ENCODE peak calls at places on chromosome 22, in six cellular contexts. One of them, this sample, is unnamed.

GRCh38 chr22:22702159-22702873 is 57.9 kb downstream of the GGTLC2 start:
- DNase-seq in AG04450: no peak
- DNase-seq in upper lobe of left lung: no peak
- DNase-seq in body of pancreas: no peak
- DNase-seq in fibroblast of lung: no peak
- DNase-seq in hepatocyte: peak
- DNase-seq in this sample: no peak

GRCh38 chr22:38706101-38706884 is 549 bp downstream of the GTPBP1 start:
- DNase-seq in AG04450: no peak
- DNase-seq in fibroblast of lung: peak
- DNase-seq in hepatocyte: peak
- DNase-seq in upper lobe of left lung: peak
- DNase-seq in body of pancreas: peak
- DNase-seq in this sample: peak

GRCh38 chr22:37546436-37547248 is 13.6 kb upstream of the CDC42EP1 start:
- DNase-seq in AG04450: no peak
- DNase-seq in fibroblast of lung: peak
- DNase-seq in hepatocyte: no peak
- DNase-seq in upper lobe of left lung: peak
- DNase-seq in body of pancreas: peak
- DNase-seq in this sample: peak

GRCh38 chr22:50641696-50642607 is 14.0 kb upstream of the ARSA start:
- DNase-seq in body of pancreas: no peak
- DNase-seq in fibroblast of lung: peak
- DNase-seq in upper lobe of left lung: peak
- DNase-seq in AG04450: no peak
- DNase-seq in hepatocyte: peak
- DNase-seq in this sample: peak

GRCh38 chr22:46588279-46589140 is 31.7 kb upstream of the GRAMD4 start:
- DNase-seq in AG04450: no peak
- DNase-seq in body of pancreas: no peak
- DNase-seq in upper lobe of left lung: peak
- DNase-seq in hepatocyte: peak
- DNase-seq in fibroblast of lung: no peak
- DNase-seq in this sample: peak

GRCh38 chr22:24134090-24134846 is 47.0 kb upstream of the SUSD2 start:
- DNase-seq in hepatocyte: no peak
- DNase-seq in AG04450: no peak
- DNase-seq in body of pancreas: no peak
- DNase-seq in upper lobe of left lung: peak
- DNase-seq in fibroblast of lung: peak
- DNase-seq in this sample: peak

GRCh38 chr22:43207386-43207785 is 20.5 kb upstream of the TTLL12 start:
- DNase-seq in fibroblast of lung: no peak
- DNase-seq in hepatocyte: no peak
- DNase-seq in body of pancreas: no peak
- DNase-seq in AG04450: no peak
- DNase-seq in upper lobe of left lung: no peak
- DNase-seq in this sample: no peak

GRCh38 chr22:48405741-48406140 is 1421.9 kb downstream of the BRD1 start:
- DNase-seq in fibroblast of lung: no peak
- DNase-seq in AG04450: no peak
- DNase-seq in upper lobe of left lung: no peak
- DNase-seq in hepatocyte: no peak
- DNase-seq in body of pancreas: peak
- DNase-seq in this sample: peak

GRCh38 chr22:23984430-23984829 is 4.5 kb downstream of the GSTT2 start:
- DNase-seq in hepatocyte: no peak
- DNase-seq in body of pancreas: no peak
- DNase-seq in fibroblast of lung: peak
- DNase-seq in upper lobe of left lung: no peak
- DNase-seq in AG04450: no peak
- DNase-seq in this sample: peak

GRCh38 chr22:42841444-42841843 is 15.6 kb downstream of the ARFGAP3 start:
- DNase-seq in AG04450: no peak
- DNase-seq in fibroblast of lung: no peak
- DNase-seq in upper lobe of left lung: no peak
- DNase-seq in body of pancreas: no peak
- DNase-seq in hepatocyte: no peak
- DNase-seq in this sample: no peak

GRCh38 chr22:36606114-36606513 is 77.1 kb upstream of the EIF3D start:
- DNase-seq in upper lobe of left lung: peak
- DNase-seq in body of pancreas: peak
- DNase-seq in AG04450: no peak
- DNase-seq in fibroblast of lung: no peak
- DNase-seq in hepatocyte: no peak
- DNase-seq in this sample: no peak

GRCh38 chr22:30830907-30831306 is 136.2 kb downstream of the OSBP2 start:
- DNase-seq in fibroblast of lung: peak
- DNase-seq in upper lobe of left lung: no peak
- DNase-seq in AG04450: peak
- DNase-seq in body of pancreas: peak
- DNase-seq in hepatocyte: no peak
- DNase-seq in this sample: no peak

GRCh38 chr22:21861290-21861848 is 6.1 kb downstream of the MAPK1 start:
- DNase-seq in hepatocyte: no peak
- DNase-seq in upper lobe of left lung: no peak
- DNase-seq in AG04450: no peak
- DNase-seq in fibroblast of lung: no peak
- DNase-seq in body of pancreas: no peak
- DNase-seq in this sample: no peak

GRCh38 chr22:29306830-29307657 is 594 bp downstream of the GAS2L1 start:
- DNase-seq in body of pancreas: peak
- DNase-seq in hepatocyte: peak
- DNase-seq in upper lobe of left lung: peak
- DNase-seq in AG04450: no peak
- DNase-seq in fibroblast of lung: peak
- DNase-seq in this sample: peak

GRCh38 chr22:23180893-23181762 is 819 bp downstream of the BCR start:
- DNase-seq in AG04450: no peak
- DNase-seq in hepatocyte: no peak
- DNase-seq in body of pancreas: peak
- DNase-seq in fibroblast of lung: no peak
- DNase-seq in upper lobe of left lung: peak
- DNase-seq in this sample: no peak

GRCh38 chr22:23204125-23204488 is 23.8 kb downstream of the BCR start:
- DNase-seq in body of pancreas: no peak
- DNase-seq in fibroblast of lung: no peak
- DNase-seq in upper lobe of left lung: no peak
- DNase-seq in AG04450: no peak
- DNase-seq in hepatocyte: no peak
- DNase-seq in this sample: no peak

GRCh38 chr22:42868751-42869251 is 11.7 kb upstream of the ARFGAP3 start:
- DNase-seq in hepatocyte: no peak
- DNase-seq in upper lobe of left lung: peak
- DNase-seq in fibroblast of lung: no peak
- DNase-seq in AG04450: no peak
- DNase-seq in body of pancreas: peak
- DNase-seq in this sample: peak

GRCh38 chr22:40479126-40479800 is 108.9 kb downstream of the SGSM3 start:
- DNase-seq in upper lobe of left lung: no peak
- DNase-seq in hepatocyte: no peak
- DNase-seq in AG04450: no peak
- DNase-seq in fibroblast of lung: no peak
- DNase-seq in body of pancreas: no peak
- DNase-seq in this sample: no peak

GRCh38 chr22:29811377-29811776 is 26.7 kb downstream of the ASCC2 start:
- DNase-seq in hepatocyte: no peak
- DNase-seq in body of pancreas: no peak
- DNase-seq in AG04450: no peak
- DNase-seq in fibroblast of lung: no peak
- DNase-seq in upper lobe of left lung: peak
- DNase-seq in this sample: no peak

GRCh38 chr22:38864361-38865191 is 7.4 kb downstream of the CBX6 start:
- DNase-seq in body of pancreas: peak
- DNase-seq in upper lobe of left lung: peak
- DNase-seq in AG04450: no peak
- DNase-seq in hepatocyte: peak
- DNase-seq in fibroblast of lung: no peak
- DNase-seq in this sample: no peak

DNA sequence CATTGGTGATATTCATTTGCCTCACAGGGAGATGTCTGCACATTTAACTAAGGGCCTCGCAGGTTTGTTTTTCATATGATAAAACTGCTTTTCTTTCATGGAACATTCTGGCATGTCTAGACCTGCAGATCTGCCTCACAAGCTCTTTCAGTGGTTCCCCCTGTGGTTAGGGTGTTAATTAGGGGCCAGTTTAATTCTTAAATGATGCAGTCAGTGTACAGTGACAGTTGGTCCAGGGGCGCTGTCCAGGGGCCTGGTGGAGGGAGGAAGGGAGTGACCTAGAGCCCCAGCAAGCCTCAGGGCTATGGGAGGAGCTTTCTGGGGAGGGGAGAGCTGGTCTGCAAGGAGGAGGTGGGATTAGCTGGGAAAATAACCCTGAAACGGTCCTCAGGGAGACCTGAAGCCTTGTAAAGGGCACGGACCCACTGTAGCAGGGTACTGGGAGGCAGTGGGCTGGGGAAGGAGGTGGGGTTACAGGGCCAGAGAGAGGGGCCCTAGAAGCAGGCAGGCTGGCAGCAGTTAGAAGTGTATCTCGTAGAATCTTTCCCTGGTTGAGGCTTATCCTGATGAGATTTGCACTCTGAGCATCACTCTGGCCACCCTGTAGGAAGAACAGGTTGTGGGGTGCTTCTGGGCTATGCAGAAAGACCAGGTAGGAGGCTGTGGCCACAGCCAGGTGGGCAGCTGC is 29.4 kb downstream of the FBLN1 start:
- DNase-seq in fibroblast of lung: no peak
- DNase-seq in upper lobe of left lung: no peak
- DNase-seq in body of pancreas: no peak
- DNase-seq in hepatocyte: no peak
- DNase-seq in AG04450: no peak
- DNase-seq in this sample: no peak
- H3K27ac ChIP-seq in fibroblast of lung: no peak
- H3K27ac ChIP-seq in upper lobe of left lung: peak
- H3K27ac ChIP-seq in body of pancreas: no peak
- H3K27ac ChIP-seq in hepatocyte: peak
- H3K27ac ChIP-seq in AG04450: peak
- H3K27ac ChIP-seq in this sample: no peak

GRCh38 chr22:49589811-49590210 is 237.9 kb downstream of the BRD1 start:
- DNase-seq in upper lobe of left lung: no peak
- DNase-seq in hepatocyte: no peak
- DNase-seq in body of pancreas: no peak
- DNase-seq in AG04450: no peak
- DNase-seq in fibroblast of lung: no peak
- DNase-seq in this sample: no peak

GRCh38 chr22:49592780-49593501 is 234.7 kb downstream of the BRD1 start:
- DNase-seq in body of pancreas: no peak
- DNase-seq in upper lobe of left lung: peak
- DNase-seq in AG04450: no peak
- DNase-seq in fibroblast of lung: no peak
- DNase-seq in hepatocyte: no peak
- DNase-seq in this sample: no peak

GRCh38 chr22:49590381-49590780 is 237.3 kb downstream of the BRD1 start:
- DNase-seq in body of pancreas: no peak
- DNase-seq in upper lobe of left lung: no peak
- DNase-seq in hepatocyte: no peak
- DNase-seq in fibroblast of lung: no peak
- DNase-seq in AG04450: no peak
- DNase-seq in this sample: no peak

GRCh38 chr22:49589301-49589700 is 238.4 kb downstream of the BRD1 start:
- DNase-seq in body of pancreas: no peak
- DNase-seq in hepatocyte: no peak
- DNase-seq in fibroblast of lung: no peak
- DNase-seq in upper lobe of left lung: no peak
- DNase-seq in AG04450: no peak
- DNase-seq in this sample: no peak

GRCh38 chr22:49590851-49591445 is 236.7 kb downstream of the BRD1 start:
- DNase-seq in fibroblast of lung: no peak
- DNase-seq in AG04450: no peak
- DNase-seq in body of pancreas: no peak
- DNase-seq in upper lobe of left lung: no peak
- DNase-seq in hepatocyte: no peak
- DNase-seq in this sample: no peak
- TF ChIP-seq CTCF in fibroblast of lung: no peak
- TF ChIP-seq CTCF in AG04450: no peak
- TF ChIP-seq CTCF in body of pancreas: no peak
- TF ChIP-seq CTCF in upper lobe of left lung: no peak
- TF ChIP-seq CTCF in hepatocyte: no peak
- TF ChIP-seq CTCF in this sample: no peak

DNA sequence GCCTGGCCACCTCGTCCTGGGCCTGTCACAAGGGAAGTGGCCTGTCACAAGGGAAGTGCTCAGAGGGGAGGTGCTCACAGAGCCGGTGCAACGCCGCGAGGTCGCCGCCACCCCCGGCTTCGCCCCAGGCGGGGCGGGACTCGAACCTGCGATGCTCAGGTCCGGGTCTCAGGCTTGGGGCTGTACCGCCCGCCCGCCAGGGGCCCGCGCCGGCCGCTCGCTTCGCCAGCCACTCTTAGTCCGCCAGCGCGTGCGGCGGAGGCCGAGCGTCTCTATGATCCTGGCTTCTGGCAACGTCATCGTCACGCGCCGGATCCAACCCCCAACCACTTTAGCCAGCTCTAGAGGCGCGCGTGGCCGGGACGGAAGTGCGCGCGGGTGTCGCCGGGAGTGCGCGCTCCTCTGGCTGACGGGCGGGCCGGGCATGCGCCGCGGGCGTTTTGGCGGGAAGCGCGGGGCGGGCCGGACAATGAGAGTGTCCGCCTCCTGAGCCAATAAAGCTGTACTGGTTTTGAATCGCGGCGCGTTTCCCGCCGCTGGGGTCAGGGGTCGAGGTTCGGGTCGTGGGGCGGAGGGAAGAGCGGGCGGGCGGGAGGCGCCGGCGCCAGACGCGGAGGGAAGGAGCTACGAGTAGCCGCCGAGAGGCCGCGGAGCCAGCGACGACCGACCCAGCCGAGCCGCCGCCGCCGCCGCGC is at the start of gene TRMT2A:
- DNase-seq in body of pancreas: peak
- DNase-seq in hepatocyte: peak
- DNase-seq in upper lobe of left lung: peak
- DNase-seq in AG04450: peak
- DNase-seq in fibroblast of lung: peak
- DNase-seq in this sample: peak
- H3K4me3 ChIP-seq in body of pancreas: peak
- H3K4me3 ChIP-seq in hepatocyte: peak
- H3K4me3 ChIP-seq in upper lobe of left lung: peak
- H3K4me3 ChIP-seq in AG04450: peak
- H3K4me3 ChIP-seq in fibroblast of lung: peak
- H3K4me3 ChIP-seq in this sample: peak

GRCh38 chr22:27775087-27775697 is 26.4 kb downstream of the MN1 start:
- DNase-seq in hepatocyte: no peak
- DNase-seq in AG04450: no peak
- DNase-seq in fibroblast of lung: no peak
- DNase-seq in upper lobe of left lung: no peak
- DNase-seq in body of pancreas: no peak
- DNase-seq in this sample: no peak

GRCh38 chr22:27774200-27774599 is 27.4 kb downstream of the MN1 start:
- DNase-seq in body of pancreas: no peak
- DNase-seq in upper lobe of left lung: no peak
- DNase-seq in hepatocyte: no peak
- DNase-seq in AG04450: no peak
- DNase-seq in fibroblast of lung: no peak
- DNase-seq in this sample: no peak

GRCh38 chr22:27772370-27773235 is 29.0 kb downstream of the MN1 start:
- DNase-seq in AG04450: no peak
- DNase-seq in fibroblast of lung: no peak
- DNase-seq in upper lobe of left lung: no peak
- DNase-seq in hepatocyte: no peak
- DNase-seq in body of pancreas: no peak
- DNase-seq in this sample: no peak

GRCh38 chr22:27771637-27772369 is 29.8 kb downstream of the MN1 start:
- DNase-seq in AG04450: no peak
- DNase-seq in fibroblast of lung: no peak
- DNase-seq in upper lobe of left lung: no peak
- DNase-seq in hepatocyte: no peak
- DNase-seq in body of pancreas: no peak
- DNase-seq in this sample: no peak

GRCh38 chr22:27773236-27773550 is 28.4 kb downstream of the MN1 start:
- DNase-seq in fibroblast of lung: no peak
- DNase-seq in AG04450: no peak
- DNase-seq in hepatocyte: no peak
- DNase-seq in body of pancreas: no peak
- DNase-seq in upper lobe of left lung: no peak
- DNase-seq in this sample: no peak
- H3K27ac ChIP-seq in fibroblast of lung: no peak
- H3K27ac ChIP-seq in AG04450: no peak
- H3K27ac ChIP-seq in hepatocyte: no peak
- H3K27ac ChIP-seq in body of pancreas: no peak
- H3K27ac ChIP-seq in upper lobe of left lung: no peak
- H3K27ac ChIP-seq in this sample: peak